ENCODE peak calls at places on chromosome 17, in four cellular contexts. N is H7; I is activated CD4-positive, alpha-beta T cell treated with anti-CD3 and anti-CD28 coated beads, Interleukin-2, amount 10 ng/mL, durations not matched to agents 7 days and 5 days; F is hippocampal formation. Z is an unnamed sample.

GRCh38 chr17:82127704-82128103 is 29.7 kb upstream of the FASN start:
- DNase-seq in N (no peak), I (peak), F (no peak), Z (no peak)

GRCh38 chr17:39402890-39403605 is 1.6 kb upstream of the FBXL20 start:
- DNase-seq in N (no peak), I (no peak), F (no peak), Z (no peak)

GRCh38 chr17:41360291-41360995 is 9.2 kb downstream of the KRT33B start:
- DNase-seq in N (no peak), I (no peak), F (no peak), Z (no peak)

GRCh38 chr17:1201132-1201702 is 21.4 kb upstream of the ABR start:
- DNase-seq in N (peak), I (peak), F (no peak), Z (no peak)

GRCh38 chr17:7175363-7175733 is 3.8 kb downstream of the ASGR1 start:
- DNase-seq in N (no peak), I (no peak), F (no peak), Z (no peak)

GRCh38 chr17:56774650-56775049 is 59.1 kb downstream of the C17orf67 start:
- DNase-seq in N (no peak), I (no peak), F (no peak), Z (no peak)

GRCh38 chr17:47732399-47733046 is 513 bp upstream of the TBX21 start:
- DNase-seq in N (peak), I (no peak), F (no peak), Z (no peak)

GRCh38 chr17:31858647-31859486 is at the start of gene COPRS:
- DNase-seq in N (peak), I (peak), F (peak), Z (peak)

GRCh38 chr17:67605259-67605912 is 112.3 kb upstream of the NOL11 start:
- DNase-seq in N (no peak), I (no peak), F (no peak), Z (peak)

GRCh38 chr17:37779554-37779953 is 34.7 kb upstream of the HNF1B start:
- DNase-seq in N (no peak), I (no peak), F (no peak), Z (no peak)

GRCh38 chr17:74373838-74374606 is 6.7 kb downstream of the GPR142 start:
- DNase-seq in N (peak), I (no peak), F (peak), Z (peak)

GRCh38 chr17:2954898-2955445 is 108.4 kb downstream of the OR1D5 start:
- DNase-seq in N (no peak), I (no peak), F (no peak), Z (no peak)

GRCh38 chr17:6365187-6365943 is 69.6 kb downstream of the AIPL1 start:
- DNase-seq in N (no peak), I (no peak), F (no peak), Z (no peak)

GRCh38 chr17:28230011-28230410 is 89.0 kb upstream of the TMEM97 start:
- DNase-seq in N (no peak), I (peak), F (no peak), Z (no peak)

GRCh38 chr17:82006468-82007227 is 16.0 kb downstream of the CENPX start:
- DNase-seq in N (no peak), I (no peak), F (peak), Z (no peak)

GRCh38 chr17:68733241-68734176 is 132.3 kb upstream of the FAM20A start:
- DNase-seq in N (no peak), I (no peak), F (no peak), Z (no peak)

GRCh38 chr17:54536306-54536705 is 364.3 kb upstream of the TOM1L1 start:
- DNase-seq in N (peak), I (no peak), F (no peak), Z (no peak)

GRCh38 chr17:68170246-68170645 is 77.6 kb upstream of the AMZ2 start:
- DNase-seq in N (no peak), I (no peak), F (no peak), Z (no peak)

GRCh38 chr17:83050651-83051422 is 28.6 kb upstream of the METRNL start:
- DNase-seq in N (peak), I (no peak), F (no peak), Z (no peak)

GRCh38 chr17:50258647-50259483 is 15.4 kb upstream of the TMEM92 start:
- DNase-seq in N (peak), I (no peak), F (no peak), Z (no peak)

GRCh38 chr17:43547659-43548256 is 1.6 kb upstream of the ETV4 start:
- DNase-seq in N (no peak), I (no peak), F (no peak), Z (no peak)

GRCh38 chr17:51857052-51857593 is 301.4 kb downstream of the CA10 start:
- DNase-seq in N (peak), I (no peak), F (no peak), Z (no peak)

GRCh38 chr17:50288306-50288705 is 14.0 kb downstream of the TMEM92 start:
- DNase-seq in N (no peak), I (no peak), F (no peak), Z (no peak)

GRCh38 chr17:2063306-2064146 is 8.6 kb downstream of the HIC1 start:
- DNase-seq in N (no peak), I (no peak), F (no peak), Z (no peak)